ENCODE peak calls at places on chromosomes 2 and 18, in seven cellular contexts. Z is CD4-positive, alpha-beta T cell; V is SK-N-SH; M is cardiac muscle cell; Q is GM23248; T is H9; C is adrenal gland. O is an unnamed sample.
A peak's percentile ranks its signal among the peaks of the same experiment; 100 is the strongest.

GRCh38 chr2:73172963-73173362 is 29.4 kb upstream of the NOTO start:
- DNase-seq in V (no peak), T (no peak), Z (no peak), M (no peak), Q (peak; percentile 65), C (no peak), O (no peak)

GRCh38 chr2:100998235-100998573 is 3.9 kb upstream of the RPL31 start:
- DNase-seq in V (no peak), T (no peak), C (no peak), Z (no peak), Q (peak; percentile 48), M (no peak), O (no peak)

GRCh38 chr2:128775064-128775347 is 456.3 kb upstream of the HS6ST1 start:
- DNase-seq in T (peak; percentile 7), C (no peak), Q (no peak), M (peak; percentile 40), V (no peak), Z (no peak), O (no peak)

GRCh38 chr2:161990741-161991140 is 83.3 kb downstream of the DPP4 start:
- DNase-seq in V (no peak), T (no peak), Q (peak; percentile 93), Z (no peak), C (no peak), M (no peak), O (no peak)

GRCh38 chr2:118847447-118848172 is at the start of gene EN1:
- DNase-seq in T (peak; percentile 90), Q (peak; percentile 98), V (peak; percentile 61), C (no peak), Z (no peak), M (peak; percentile 69), O (no peak)

GRCh38 chr2:105405291-105405690 is 6.4 kb upstream of the FHL2 start:
- DNase-seq in C (no peak), T (no peak), V (no peak), Z (no peak), M (no peak), Q (peak; percentile 81), O (no peak)

GRCh38 chr2:120391905-120392665 is 46.1 kb downstream of the INHBB start:
- DNase-seq in Q (no peak), T (no peak), M (no peak), Z (no peak), C (no peak), V (no peak), O (no peak)

GRCh38 chr2:120269076-120269744 is 16.6 kb downstream of the RALB start:
- DNase-seq in V (no peak), Z (no peak), T (no peak), M (no peak), C (no peak), Q (no peak), O (no peak)

GRCh38 chr2:199535445-199536177 is 77.9 kb upstream of the SATB2 start:
- DNase-seq in V (no peak), C (no peak), Q (no peak), T (no peak), Z (no peak), M (no peak), O (no peak)

GRCh38 chr2:10366601-10367270 is 64.0 kb downstream of the HPCAL1 start:
- DNase-seq in C (no peak), Z (no peak), T (no peak), Q (no peak), M (no peak), V (peak; percentile 78), O (no peak)

GRCh38 chr2:11692966-11693521 is 23.0 kb upstream of the NTSR2 start:
- DNase-seq in T (peak; percentile 71), V (peak; percentile 84), Q (peak; percentile 77), Z (peak; percentile 45), M (peak; percentile 80), C (peak; percentile 67), O (peak; percentile 28)

GRCh38 chr2:113216321-113216720 is 42.5 kb downstream of the PSD4 start:
- DNase-seq in M (no peak), V (no peak), Q (no peak), C (no peak), T (no peak), Z (no peak), O (no peak)

GRCh38 chr18:55079481-55080350 is 120.5 kb upstream of the CCDC68 start:
- DNase-seq in M (peak; percentile 7), T (no peak), Q (no peak), C (no peak), Z (no peak), V (no peak), O (no peak)

GRCh38 chr18:8705941-8706544 is 687 bp downstream of the MTCL1 start:
- DNase-seq in Q (peak; percentile 65), Z (no peak), V (peak; percentile 72), T (no peak), C (no peak), M (no peak), O (no peak)

GRCh38 chr2:196502413-196502812 is 137.1 kb upstream of the CCDC150 start:
- DNase-seq in T (no peak), Q (no peak), C (no peak), Z (no peak), M (no peak), V (no peak), O (no peak)

GRCh38 chr18:48376406-48376805 is 32.8 kb downstream of the ZBTB7C start:
- DNase-seq in M (peak; percentile 73), Q (no peak), Z (no peak), T (peak; percentile 64), C (no peak), V (peak; percentile 58), O (no peak)

GRCh38 chr18:35141567-35142269 is 99.1 kb upstream of the ZNF397 start:
- DNase-seq in C (no peak), Q (no peak), V (no peak), T (no peak), M (no peak), Z (no peak), O (no peak)

GRCh38 chr18:77087391-77088141 is 45.0 kb downstream of the MBP start:
- DNase-seq in C (no peak), V (no peak), Z (no peak), Q (peak; percentile 69), M (peak; percentile 68), T (no peak), O (no peak)

GRCh38 chr2:127508621-127509034 is 17.7 kb downstream of the IWS1 start:
- DNase-seq in C (peak; percentile 94), M (peak; percentile 44), Q (peak; percentile 100), V (peak; percentile 66), Z (no peak), T (no peak), O (no peak)

DNA sequence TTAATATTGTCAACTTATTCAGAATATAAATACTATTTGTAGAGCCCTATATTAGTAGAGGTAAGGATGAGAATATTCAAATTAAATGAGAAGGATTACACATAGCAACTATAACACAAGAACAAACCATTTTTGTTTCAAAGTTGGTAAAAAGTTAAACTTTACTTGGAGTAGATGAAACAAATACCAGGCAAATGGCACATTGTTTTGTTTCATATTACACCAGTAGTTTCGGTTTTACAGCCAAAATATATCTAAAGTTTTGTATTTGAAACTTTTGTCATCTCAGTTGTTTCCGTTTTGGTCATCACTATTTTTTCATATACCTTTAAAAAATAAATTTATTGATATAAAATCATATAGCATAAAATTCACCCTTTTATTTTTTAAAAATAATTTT is 1039.4 kb downstream of the DPP10 start:
- DNase-seq in T (no peak), M (no peak), V (no peak), Z (no peak), Q (no peak), C (no peak), O (no peak)
- H3K9me3 ChIP-seq in T (no peaks in the 10 kb centered on the region), M (no peaks in the 10 kb centered on the region), V (no peaks in the 10 kb centered on the region), Z (peaks cover 4% of the 10 kb centered on the region), Q (peaks cover 4% of the 10 kb centered on the region), C (no peaks in the 10 kb centered on the region), O (no peaks in the 10 kb centered on the region)

GRCh38 chr2:153770359-153770991 is 101.2 kb upstream of the GALNT13 start:
- DNase-seq in Z (no peak), T (peak; percentile 45), Q (peak; percentile 7), C (no peak), M (no peak), V (peak; percentile 4), O (no peak)

GRCh38 chr2:153766415-153766814 is 105.3 kb upstream of the GALNT13 start:
- DNase-seq in V (no peak), Z (no peak), C (no peak), Q (no peak), T (no peak), M (no peak), O (no peak)
- H3K9me3 ChIP-seq in V (peaks cover 8% of the 10 kb centered on the region), Z (peaks cover 25% of the 10 kb centered on the region), C (no peaks in the 10 kb centered on the region), Q (peaks cover 11% of the 10 kb centered on the region), T (no peaks in the 10 kb centered on the region), M (no peaks in the 10 kb centered on the region), O (peaks cover 3% of the 10 kb centered on the region)

GRCh38 chr2:144049137-144049536 is 470.8 kb downstream of the ZEB2 start:
- DNase-seq in M (peak; percentile 3), Q (no peak), C (no peak), Z (no peak), V (no peak), T (no peak), O (no peak)
- H3K9me3 ChIP-seq in M (no peaks in the 10 kb centered on the region), Q (no peaks in the 10 kb centered on the region), C (no peaks in the 10 kb centered on the region), Z (no peaks in the 10 kb centered on the region), V (no peaks in the 10 kb centered on the region), T (no peaks in the 10 kb centered on the region), O (no peaks in the 10 kb centered on the region)

GRCh38 chr18:1229634-1230033 is 325.0 kb downstream of the ADCYAP1 start:
- DNase-seq in Z (no peak), T (no peak), C (no peak), M (no peak), Q (no peak), V (no peak), O (no peak)
- H3K9me3 ChIP-seq in Z (peaks cover 14% of the 10 kb centered on the region), T (no peaks in the 10 kb centered on the region), C (no peaks in the 10 kb centered on the region), M (no peaks in the 10 kb centered on the region), Q (no peaks in the 10 kb centered on the region), V (no peaks in the 10 kb centered on the region), O (no peaks in the 10 kb centered on the region)

DNA sequence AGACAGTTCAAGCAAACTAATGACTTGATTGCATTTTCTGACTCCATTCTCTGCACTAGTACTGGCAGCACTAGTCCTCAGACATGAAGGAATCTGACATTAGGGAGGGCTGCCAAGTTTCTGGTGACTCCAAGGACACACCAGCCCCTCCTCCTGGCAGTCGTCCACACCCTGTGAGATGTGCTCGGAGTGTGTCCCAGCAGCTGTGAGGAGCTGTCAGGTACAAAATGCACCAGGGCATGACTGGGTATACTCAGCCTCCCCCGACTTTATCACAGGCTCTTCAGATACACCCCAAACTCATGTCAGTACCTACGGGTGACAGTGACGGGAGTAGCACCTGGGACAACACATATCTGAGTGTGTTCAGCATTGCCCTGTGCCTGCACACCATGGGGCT is 43.1 kb downstream of the EDAR start:
- DNase-seq in T (no peak), C (peak; percentile 86), V (no peak), M (no peak), Q (no peak), Z (no peak), O (no peak)
- H3K9me3 ChIP-seq in T (no peaks in the 10 kb centered on the region), C (no peaks in the 10 kb centered on the region), V (no peaks in the 10 kb centered on the region), M (no peaks in the 10 kb centered on the region), Q (no peaks in the 10 kb centered on the region), Z (peaks cover 23% of the 10 kb centered on the region), O (no peaks in the 10 kb centered on the region)

GRCh38 chr2:65490222-65490621 is 57.8 kb upstream of the SPRED2 start:
- DNase-seq in C (no peak), Q (no peak), T (no peak), M (no peak), V (no peak), Z (no peak), O (no peak)
- H3K9me3 ChIP-seq in C (no peaks in the 10 kb centered on the region), Q (no peaks in the 10 kb centered on the region), T (no peaks in the 10 kb centered on the region), M (no peaks in the 10 kb centered on the region), V (no peaks in the 10 kb centered on the region), Z (no peaks in the 10 kb centered on the region), O (no peaks in the 10 kb centered on the region)

GRCh38 chr2:360124-360523 is 72.2 kb upstream of the ALKAL2 start:
- DNase-seq in V (no peak), C (no peak), M (no peak), Z (no peak), Q (no peak), T (no peak), O (no peak)
- H3K9me3 ChIP-seq in V (no peaks in the 10 kb centered on the region), C (no peaks in the 10 kb centered on the region), M (no peaks in the 10 kb centered on the region), Z (peaks cover 4% of the 10 kb centered on the region), Q (no peaks in the 10 kb centered on the region), T (no peaks in the 10 kb centered on the region), O (no peaks in the 10 kb centered on the region)